ENCODE peak calls at places on chromosome 1, in six cellular contexts. H, U, Q, F, M and Y are unnamed samples.

GRCh38 chr1:1630191-1630964 is 1.6 kb upstream of the MMP23B start:
- ATAC-seq in H (peak; percentile 81), U (peak; percentile 84), Q (peak; percentile 30), F (peak; percentile 68), M (no peak), Y (no peak)

GRCh38 chr1:245051349-245052221 is 103.2 kb upstream of the KIF26B start:
- ATAC-seq in H (peak; percentile 88), U (peak; percentile 74), Q (peak; percentile 89), F (peak; percentile 47), M (peak; percentile 91), Y (no peak)

GRCh38 chr1:20472860-20473711 is 12.9 kb downstream of the CAMK2N1 start:
- ATAC-seq in H (peak; percentile 30), U (peak; percentile 60), Q (peak; percentile 65), F (no peak), M (peak; percentile 45), Y (peak; percentile 65)

GRCh38 chr1:164510435-164510834 is 48.5 kb upstream of the PBX1 start:
- ATAC-seq in H (no peak), U (no peak), Q (no peak), F (no peak), M (peak; percentile 56), Y (peak; percentile 66)

GRCh38 chr1:4837201-4837600 is 182.8 kb downstream of the AJAP1 start:
- ATAC-seq in H (no peak), U (no peak), Q (no peak), F (no peak), M (no peak), Y (no peak)

GRCh38 chr1:232900818-232901217 is 49.6 kb upstream of the NTPCR start:
- ATAC-seq in H (no peak), U (no peak), Q (no peak), F (no peak), M (no peak), Y (no peak)

GRCh38 chr1:81730881-81731280 is 69.9 kb upstream of the ADGRL2 start:
- ATAC-seq in H (no peak), U (no peak), Q (no peak), F (no peak), M (no peak), Y (no peak)

GRCh38 chr1:193408782-193409293 is 222.4 kb upstream of the B3GALT2 start:
- ATAC-seq in H (no peak), U (no peak), Q (peak; percentile 87), F (peak; percentile 22), M (peak; percentile 78), Y (peak; percentile 97)

GRCh38 chr1:35847935-35848565 is 35.0 kb upstream of the AGO1 start:
- ATAC-seq in H (no peak), U (no peak), Q (no peak), F (no peak), M (no peak), Y (no peak)